ENCODE peak calls at places on chromosome 16, in four cellular contexts. H, V, X and C are unnamed samples. For H3K4me1, the result is how much of the 10 kb centered on the place peaks cover.

GRCh38 chr16:23754594-23755483 is at the start of gene CHP2:
- DNase-seq in H (no peak), V (no peak), X (peak), C (no peak)

GRCh38 chr16:84643180-84643583 is 5.1 kb upstream of the KLHL36 start:
- DNase-seq in H (no peak), V (no peak), X (peak), C (no peak)

GRCh38 chr16:25110392-25110947 is 1.1 kb upstream of the LCMT1 start:
- DNase-seq in H (no peak), V (no peak), X (no peak), C (no peak)

GRCh38 chr16:30523768-30524574 is 2.4 kb downstream of the ZNF768 start:
- DNase-seq in H (no peak), V (no peak), X (no peak), C (no peak)

GRCh38 chr16:12920739-12921138 is 19.3 kb downstream of the SHISA9 start:
- DNase-seq in H (no peak), V (no peak), X (no peak), C (no peak)

GRCh38 chr16:56610017-56610608 is 1.7 kb downstream of the MT2A start:
- DNase-seq in H (peak), V (peak), X (peak), C (no peak)

GRCh38 chr16:320206-320605 is 32.3 kb downstream of the AXIN1 start:
- DNase-seq in H (no peak), V (no peak), X (no peak), C (no peak)

GRCh38 chr16:20851601-20852000 is 45.3 kb downstream of the REXO5 start:
- DNase-seq in H (no peak), V (peak), X (peak), C (peak)

GRCh38 chr16:85173981-85174751 is 61.9 kb upstream of the CIBAR2 start:
- DNase-seq in H (no peak), V (peak), X (no peak), C (no peak)

GRCh38 chr16:54152362-54153239 is 134.0 kb downstream of the IRX3 start:
- DNase-seq in H (no peak), V (no peak), X (no peak), C (no peak)

GRCh38 chr16:86952769-86953168 is 364.4 kb downstream of the C16orf95 start:
- DNase-seq in H (no peak), V (no peak), X (no peak), C (no peak)

GRCh38 chr16:23254338-23254737 is 47.8 kb upstream of the SCNN1B start:
- DNase-seq in H (no peak), V (no peak), X (no peak), C (no peak)

GRCh38 chr16:90083139-90083538 is 6.0 kb upstream of the PRDM7 start:
- DNase-seq in H (no peak), V (no peak), X (no peak), C (no peak)

GRCh38 chr16:81650982-81651562 is 128.0 kb upstream of the PLCG2 start:
- DNase-seq in H (no peak), V (no peak), X (peak), C (no peak)

GRCh38 chr16:21937387-21937829 is 15.8 kb upstream of the UQCRC2 start:
- DNase-seq in H (no peak), V (no peak), X (no peak), C (no peak)

GRCh38 chr16:29809850-29810698 is 1.9 kb upstream of the PRRT2 start:
- DNase-seq in H (peak), V (no peak), X (no peak), C (no peak)

GRCh38 chr16:86026916-86027315 is 128.0 kb downstream of the IRF8 start:
- DNase-seq in H (no peak), V (no peak), X (no peak), C (no peak)

GRCh38 chr16:84617068-84617630 is 729 bp downstream of the COTL1 start:
- DNase-seq in H (peak), V (no peak), X (no peak), C (no peak)

GRCh38 chr16:81623365-81624102 is 155.6 kb upstream of the PLCG2 start:
- DNase-seq in H (peak), V (peak), X (no peak), C (no peak)

GRCh38 chr16:54366943-54367342 is 80.4 kb upstream of the IRX3 start:
- DNase-seq in H (no peak), V (no peak), X (no peak), C (no peak)

GRCh38 chr16:56608876-56609462 is 585 bp downstream of the MT2A start:
- DNase-seq in H (no peak), V (no peak), X (no peak), C (no peak)

GRCh38 chr16:23196577-23196976 is 14.0 kb downstream of the SCNN1G start:
- DNase-seq in H (no peak), V (no peak), X (no peak), C (no peak)

GRCh38 chr16:15829460-15829859 is 27.4 kb downstream of the MYH11 start:
- DNase-seq in H (no peak), V (no peak), X (peak), C (peak)

GRCh38 chr16:82892327-82892726 is 265.6 kb downstream of the CDH13 start:
- DNase-seq in H (no peak), V (no peak), X (no peak), C (no peak)

GRCh38 chr16:47507701-47508100 is 46.6 kb downstream of the PHKB start:
- DNase-seq in H (no peak), V (no peak), X (no peak), C (no peak)

GRCh38 chr16:66517586-66518263 is 32.2 kb downstream of the TK2 start:
- DNase-seq in H (no peak), V (no peak), X (no peak), C (no peak)
- H3K4me1 ChIP-seq in H (half or more), V (half or more), X (under half), C (half or more)

GRCh38 chr16:72992142-72992601 is 55.8 kb downstream of the ZFHX3 start:
- DNase-seq in H (no peak), V (no peak), X (no peak), C (no peak)
- H3K27ac ChIP-seq in H (no peak), V (no peak), X (peak), C (peak)

DNA sequence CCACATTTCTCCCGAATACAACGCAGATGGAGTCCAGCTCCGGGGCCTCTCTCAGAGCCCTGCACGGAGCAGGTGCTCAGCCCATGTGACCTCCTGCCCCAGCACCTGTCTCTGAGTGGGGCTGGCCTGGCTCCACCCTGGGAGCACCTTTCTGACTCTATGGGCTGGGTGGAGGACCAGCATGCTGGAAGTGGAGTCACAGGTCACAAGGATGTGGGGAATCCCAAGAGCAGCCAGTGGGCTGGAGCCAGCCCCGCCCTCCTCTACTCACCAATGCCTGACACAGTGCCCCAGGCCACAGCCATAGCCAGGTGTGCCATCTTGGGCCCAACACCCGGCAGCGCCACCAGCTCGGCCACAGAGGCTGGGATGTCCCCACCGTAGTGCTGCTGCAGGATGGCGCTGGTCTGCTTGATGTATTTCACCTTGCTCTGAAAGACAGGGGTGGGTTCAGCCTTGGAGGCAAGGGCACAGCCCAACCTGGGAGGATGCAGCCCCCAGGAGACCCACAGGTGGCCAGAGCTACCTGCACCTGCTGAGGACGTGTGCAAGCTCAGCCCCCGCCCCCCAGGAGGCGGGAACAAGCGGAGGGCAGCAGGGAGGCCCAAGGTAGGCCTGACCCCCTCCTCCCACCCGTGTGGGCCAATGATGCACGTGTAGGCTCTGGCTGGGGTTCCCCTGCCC is 4.2 kb downstream of the NTHL1 start:
- DNase-seq in H (no peak), V (no peak), X (no peak), C (no peak)
- H3K4me1 ChIP-seq in H (under half), V (half or more), X (under half), C (half or more)

DNA sequence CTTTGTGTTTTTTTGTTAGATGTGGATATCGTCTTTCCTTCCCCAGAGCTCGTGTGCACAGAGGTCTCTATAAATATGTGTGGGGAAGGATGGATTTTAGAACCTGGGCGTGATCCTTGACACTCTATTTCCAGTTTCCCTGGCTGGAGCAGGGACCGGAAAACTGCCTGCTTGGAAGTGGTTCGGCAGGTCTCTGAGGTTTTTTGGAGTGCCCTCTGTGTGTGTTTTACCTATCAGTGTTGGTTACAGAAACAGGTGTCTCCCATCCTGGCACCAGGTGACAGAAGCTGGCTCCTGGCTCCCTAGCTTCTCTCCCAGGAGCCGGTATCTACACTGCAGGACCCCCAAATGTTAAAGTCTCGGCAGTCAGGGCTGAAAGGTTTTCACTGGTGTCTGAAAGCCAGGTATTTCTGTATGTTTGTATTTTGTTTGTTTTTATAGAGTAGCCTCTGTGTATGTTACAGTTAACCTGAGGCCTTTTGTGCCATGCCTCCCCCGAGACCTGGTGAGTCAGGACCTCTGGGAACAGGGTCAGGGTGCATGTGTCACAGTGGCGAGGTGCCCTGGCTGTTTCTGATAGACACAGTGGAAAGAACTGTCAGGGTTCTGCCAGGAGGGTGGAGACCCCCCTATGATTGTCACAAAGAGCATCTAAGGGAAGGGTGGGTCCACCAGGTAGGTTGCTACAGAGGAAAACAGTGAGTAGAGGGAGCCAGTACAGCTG is 31.3 kb downstream of the ZC3H18 start:
- DNase-seq in H (no peak), V (no peak), X (no peak), C (no peak)
- H3K27ac ChIP-seq in H (no peak), V (no peak), X (no peak), C (no peak)

DNA sequence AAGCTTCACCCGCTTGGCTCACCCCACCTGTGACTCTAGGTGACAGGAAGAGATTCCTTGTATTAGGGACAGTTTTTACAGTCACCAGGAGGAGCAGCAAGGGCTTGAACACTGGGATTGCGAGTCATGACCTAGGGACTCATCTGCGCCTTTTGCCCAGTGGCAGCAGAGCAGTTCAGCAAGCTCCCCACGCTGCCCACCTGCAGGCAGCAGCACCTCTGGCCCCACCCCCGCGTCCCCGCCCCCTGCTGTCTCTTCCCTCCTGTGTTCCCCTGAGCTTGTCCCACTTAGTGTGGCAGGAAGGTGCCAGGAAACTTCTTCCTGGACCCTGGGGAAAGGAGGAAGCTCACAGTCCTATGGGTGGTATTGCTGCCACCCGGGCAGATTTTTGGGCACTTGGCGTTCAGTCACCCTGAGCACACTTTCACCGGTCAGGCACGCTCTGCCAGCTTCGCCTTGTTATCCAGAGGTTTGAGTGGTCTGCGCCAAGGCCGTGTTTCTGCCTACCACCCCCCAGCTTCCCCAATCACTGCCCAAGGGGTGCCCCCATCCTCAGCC is 8.7 kb downstream of the MMP15 start:
- DNase-seq in H (no peak), V (no peak), X (no peak), C (no peak)
- H3K4me1 ChIP-seq in H (under half), V (under half), X (under half), C (half or more)

GRCh38 chr16:3718019-3718391 is 681 bp upstream of the TRAP1 start:
- DNase-seq in H (no peak), V (no peak), X (no peak), C (no peak)
- H3K27ac ChIP-seq in H (peak), V (peak), X (peak), C (peak)

DNA sequence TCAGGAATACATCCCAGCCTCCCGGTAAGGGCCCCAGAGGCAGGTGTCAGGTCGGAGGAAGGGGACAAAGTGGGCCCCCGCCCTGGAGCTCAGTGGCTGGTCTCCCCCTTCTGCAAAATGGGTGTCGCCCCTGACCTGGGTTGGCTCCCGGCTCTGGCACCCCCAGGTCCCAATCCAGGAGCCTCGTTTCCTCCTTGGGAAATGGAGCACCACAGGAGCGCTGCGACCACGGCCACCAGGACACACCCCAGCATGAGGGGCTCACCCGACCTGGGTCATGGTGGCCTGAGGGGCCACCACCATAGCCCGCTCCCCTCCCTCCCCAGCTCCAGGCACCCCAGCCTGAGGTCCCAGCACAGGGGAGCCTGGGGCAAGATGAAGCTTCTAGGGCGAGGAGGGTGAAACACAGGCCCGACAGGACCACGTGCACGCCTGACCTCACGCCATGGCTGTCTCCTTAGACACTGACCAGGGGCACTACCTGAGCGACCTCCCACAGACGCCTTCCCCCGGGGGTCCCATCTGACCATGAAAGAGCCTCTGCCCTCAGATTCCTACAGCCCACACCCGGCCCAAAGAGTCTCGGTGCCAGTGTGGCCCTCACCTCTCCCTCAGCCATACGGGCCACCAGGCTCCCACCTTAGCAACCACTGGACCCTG is 11.8 kb downstream of the BCAR1 start:
- DNase-seq in H (no peak), V (no peak), X (no peak), C (no peak)
- H3K4me1 ChIP-seq in H (under half), V (under half), X (under half), C (half or more)

DNA sequence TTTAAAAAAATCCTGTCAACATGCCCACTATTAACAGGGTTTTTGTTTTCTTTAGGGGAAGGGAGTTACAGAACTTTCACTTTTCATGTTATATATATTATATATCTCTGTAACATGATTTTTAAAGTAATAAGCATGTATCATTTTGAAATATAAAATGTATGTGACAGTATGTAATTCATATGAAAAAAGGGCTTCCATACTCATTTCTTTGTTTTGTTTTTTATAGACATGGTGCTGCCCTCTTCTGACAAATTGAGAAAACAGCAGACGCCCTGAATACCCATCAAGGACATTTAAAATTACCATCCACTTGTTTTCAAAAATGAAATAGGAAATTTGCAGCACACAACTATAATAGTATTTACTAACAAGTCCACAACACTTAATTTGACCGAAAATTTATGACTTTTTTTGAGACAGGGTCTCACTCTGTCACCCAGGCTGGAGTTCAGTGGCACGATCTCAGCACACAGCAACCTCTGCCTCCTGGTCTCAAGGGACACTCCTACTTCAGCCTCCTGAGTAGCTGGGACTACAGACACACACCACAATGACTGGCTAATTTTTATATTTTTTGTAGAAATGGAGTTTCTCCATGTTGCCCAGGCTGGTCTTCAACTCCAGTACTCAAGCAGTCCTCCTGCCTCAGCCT is 30.4 kb downstream of the CFDP1 start:
- DNase-seq in H (no peak), V (peak), X (no peak), C (no peak)
- H3K27ac ChIP-seq in H (no peak), V (no peak), X (peak), C (peak)

GRCh38 chr16:19132898-19133297 is 19.1 kb downstream of the ITPRIPL2 start:
- DNase-seq in H (no peak), V (no peak), X (no peak), C (no peak)
- H3K4me1 ChIP-seq in H (under half), V (half or more), X (under half), C (under half)

DNA sequence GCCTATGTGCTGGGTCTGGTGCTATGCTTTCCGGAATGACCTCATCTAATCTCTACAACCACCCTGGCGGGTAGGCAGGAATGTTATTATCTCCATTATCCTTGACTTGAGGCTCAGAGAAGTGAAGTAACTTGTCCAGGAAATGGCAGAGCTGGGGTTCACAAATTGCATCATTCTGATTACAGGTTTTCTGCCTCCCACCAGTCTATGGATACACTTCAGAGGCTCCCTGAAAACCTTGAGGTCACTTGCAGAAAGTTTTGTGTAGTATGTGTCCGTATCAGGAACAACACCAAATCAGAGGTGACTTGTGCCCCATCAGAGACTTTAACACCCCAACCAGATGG is 19.1 kb downstream of the NOD2 start:
- DNase-seq in H (no peak), V (no peak), X (no peak), C (no peak)
- H3K27ac ChIP-seq in H (no peak), V (no peak), X (no peak), C (no peak)